ENCODE peak calls at places on chromosomes 5 and 9, in six cellular contexts. J is skeletal muscle cell; U is uterus; K is NCI-H2029 treated with DMSO at 0.1 percent for 48 hours; V is non-pigmented ciliary epithelial cell; N is activated CD4-positive, alpha-beta T cell treated with anti-CD3 and anti-CD28 coated beads, Interleukin-2, amount 50 U/mL, for 1 hour. L is an unnamed sample.

GRCh38 chr5:159933531-159934485 is 17.5 kb downstream of the ADRA1B start:
- DNase-seq in J (no peak), U (no peak), K (no peak), V (no peak), N (no peak), L (no peak)

GRCh38 chr9:127574089-127574921 is 37.8 kb upstream of the STXBP1 start:
- DNase-seq in J (no peak), U (no peak), K (peak; percentile 99), V (no peak), N (no peak), L (peak; percentile 94)

GRCh38 chr9:115194216-115194615 is 76.3 kb upstream of the TNC start:
- DNase-seq in J (no peak), U (no peak), K (no peak), V (no peak), N (no peak), L (no peak)

GRCh38 chr5:115671939-115672338 is 46.1 kb upstream of the TMED7 start:
- DNase-seq in J (no peak), U (no peak), K (no peak), V (no peak), N (no peak), L (no peak)

GRCh38 chr5:151947924-151948323 is 23.3 kb upstream of the GLRA1 start:
- DNase-seq in J (no peak), U (no peak), K (no peak), V (no peak), N (no peak), L (no peak)

GRCh38 chr9:36092509-36093215 is 43.9 kb upstream of the GLIPR2 start:
- DNase-seq in J (no peak), U (no peak), K (no peak), V (no peak), N (peak; percentile 16), L (no peak)

GRCh38 chr5:168747987-168748777 is 169.0 kb upstream of the PANK3 start:
- DNase-seq in J (no peak), U (no peak), K (peak; percentile 6), V (no peak), N (peak; percentile 1), L (no peak)

GRCh38 chr9:72540348-72540873 is 19.0 kb downstream of the TMC1 start:
- DNase-seq in J (no peak), U (no peak), K (no peak), V (no peak), N (no peak), L (no peak)

GRCh38 chr5:168740055-168740820 is 161.1 kb upstream of the PANK3 start:
- DNase-seq in J (no peak), U (no peak), K (no peak), V (no peak), N (no peak), L (no peak)

GRCh38 chr5:105836263-105836662 is 1834.5 kb downstream of the EFNA5 start:
- DNase-seq in J (peak; percentile 49), U (no peak), K (no peak), V (no peak), N (no peak), L (no peak)

GRCh38 chr5:157740211-157740610 is 3.3 kb upstream of the LSM11 start:
- DNase-seq in J (no peak), U (no peak), K (no peak), V (no peak), N (no peak), L (no peak)

L was measured in DMS79.